ENCODE peak calls at places on chromosomes 3 and 15, in nine cellular contexts. Q, I, L, J, Z, R, X, H and S are unnamed samples.

GRCh38 chr3:24640330-24640877 is 145.8 kb upstream of the THRB start:
- DNase-seq in J (no peak), H (no peak), Z (no peak), X (no peak), I (no peak), Q (no peak), L (no peak), R (no peak), S (no peak)

GRCh38 chr15:90903733-90904536 is 833 bp downstream of the MAN2A2 start:
- DNase-seq in R (no peak), Q (no peak), Z (no peak), L (no peak), H (peak), X (no peak), J (no peak), I (no peak), S (no peak)

GRCh38 chr15:93048759-93049161 is 40.3 kb downstream of the RGMA start:
- DNase-seq in J (no peak), Z (no peak), L (no peak), Q (no peak), X (no peak), I (no peak), H (no peak), R (no peak), S (no peak)

GRCh38 chr3:57512174-57512573 is 32.0 kb downstream of the DNAH12 start:
- DNase-seq in I (no peak), Q (no peak), X (no peak), R (no peak), Z (no peak), H (no peak), L (no peak), J (no peak), S (no peak)

GRCh38 chr3:171261487-171261886 is 198.7 kb downstream of the TNIK start:
- DNase-seq in J (no peak), Q (no peak), X (no peak), L (no peak), Z (no peak), H (no peak), I (no peak), R (no peak), S (no peak)

GRCh38 chr3:148191966-148192365 is 505.7 kb upstream of the AGTR1 start:
- DNase-seq in X (no peak), H (no peak), I (no peak), R (no peak), Q (no peak), J (no peak), Z (no peak), L (no peak), S (no peak)

GRCh38 chr15:96340611-96341464 is 10.3 kb downstream of the NR2F2 start:
- DNase-seq in Q (no peak), H (no peak), R (no peak), Z (no peak), J (no peak), L (no peak), X (no peak), I (peak), S (no peak)

GRCh38 chr3:133938770-133939495 is 43.3 kb upstream of the RAB6B start:
- DNase-seq in H (no peak), L (no peak), X (no peak), Q (no peak), R (no peak), J (no peak), I (peak), Z (peak), S (no peak)

GRCh38 chr15:84970832-84971231 is 10.8 kb upstream of the PDE8A start:
- DNase-seq in X (no peak), J (no peak), Q (no peak), H (no peak), L (no peak), I (no peak), R (no peak), Z (no peak), S (no peak)

GRCh38 chr3:178968996-178969700 is 102.5 kb downstream of the ZMAT3 start:
- DNase-seq in Z (no peak), Q (no peak), X (no peak), J (no peak), I (no peak), R (no peak), L (no peak), H (no peak), S (no peak)

GRCh38 chr3:47761046-47761445 is 20.6 kb downstream of the SMARCC1 start:
- DNase-seq in H (no peak), J (no peak), L (no peak), X (no peak), Z (no peak), I (no peak), Q (no peak), R (no peak), S (no peak)

GRCh38 chr3:188792788-188793187 is 379.0 kb upstream of the TPRG1 start:
- DNase-seq in I (peak), H (no peak), Z (no peak), L (no peak), X (no peak), J (no peak), R (no peak), Q (no peak), S (no peak)

GRCh38 chr15:51367322-51367976 is 26.0 kb downstream of the GLDN start:
- DNase-seq in Z (no peak), Q (no peak), J (no peak), R (no peak), L (no peak), X (no peak), I (no peak), H (no peak), S (no peak)

GRCh38 chr3:58609990-58610389 is 32.8 kb upstream of the FAM107A start:
- DNase-seq in Q (no peak), X (no peak), R (no peak), I (no peak), L (no peak), H (no peak), J (no peak), Z (no peak), S (no peak)

GRCh38 chr15:52218816-52219215 is 27.6 kb upstream of the GNB5 start:
- DNase-seq in L (no peak), I (no peak), X (no peak), Z (no peak), H (no peak), J (no peak), Q (no peak), R (no peak), S (no peak)

GRCh38 chr15:45307230-45307924 is 55.3 kb downstream of the SLC28A2 start:
- DNase-seq in R (no peak), H (no peak), L (no peak), I (no peak), Z (no peak), X (no peak), J (no peak), Q (no peak), S (no peak)

GRCh38 chr15:39936187-39936586 is 2.3 kb downstream of the EIF2AK4 start:
- DNase-seq in J (no peak), L (no peak), H (no peak), R (no peak), X (no peak), I (no peak), Q (no peak), Z (no peak), S (no peak)

GRCh38 chr3:197525706-197526105 is 30.1 kb downstream of the BDH1 start:
- DNase-seq in Z (no peak), R (no peak), L (no peak), Q (no peak), I (no peak), X (no peak), J (no peak), H (no peak), S (no peak)

GRCh38 chr3:143142354-143142753 is 22.8 kb downstream of the CHST2 start:
- DNase-seq in I (no peak), L (no peak), Z (no peak), H (no peak), X (no peak), Q (no peak), R (no peak), J (no peak), S (no peak)

GRCh38 chr3:9179826-9180763 is 69.4 kb downstream of the SRGAP3 start:
- DNase-seq in X (no peak), I (no peak), L (no peak), Q (no peak), R (no peak), Z (no peak), H (peak), J (no peak), S (no peak)

GRCh38 chr15:77739591-77740378 is 107.1 kb upstream of the LINGO1 start:
- DNase-seq in H (no peak), J (no peak), I (no peak), Z (no peak), L (no peak), Q (no peak), R (no peak), X (no peak), S (peak)

GRCh38 chr3:125613204-125613603 is 17.9 kb upstream of the OSBPL11 start:
- DNase-seq in J (no peak), R (no peak), Q (no peak), H (no peak), I (no peak), Z (no peak), L (no peak), X (no peak), S (no peak)

GRCh38 chr3:105367063-105367405 is 325 bp downstream of the ALCAM start:
- DNase-seq in Q (peak), H (peak), X (no peak), L (peak), J (peak), I (peak), Z (peak), R (no peak), S (no peak)

GRCh38 chr3:42023380-42023779 is 61.5 kb upstream of the ULK4 start:
- DNase-seq in H (peak), Z (no peak), R (no peak), I (no peak), Q (no peak), J (no peak), X (no peak), L (no peak), S (no peak)

GRCh38 chr3:128878011-128878457 is 1.4 kb upstream of the ACAD9 start:
- DNase-seq in I (no peak), Q (no peak), L (no peak), R (no peak), H (no peak), J (no peak), Z (no peak), X (no peak), S (no peak)

GRCh38 chr3:45043715-45044299 is 17.7 kb downstream of the CLEC3B start:
- DNase-seq in Q (no peak), J (no peak), X (no peak), H (no peak), Z (no peak), R (peak), I (no peak), L (no peak), S (no peak)

GRCh38 chr3:131526801-131527347 is 24.1 kb upstream of the MRPL3 start:
- DNase-seq in H (peak), J (no peak), I (peak), X (no peak), L (no peak), Z (peak), R (no peak), Q (no peak), S (peak)

GRCh38 chr3:52028572-52028971 is 27.8 kb downstream of the DUSP7 start:
- DNase-seq in J (no peak), R (no peak), H (no peak), L (no peak), Z (peak), I (peak), Q (no peak), X (no peak), S (no peak)

GRCh38 chr15:42071717-42072116 is 22.6 kb downstream of the PLA2G4D start:
- DNase-seq in Q (no peak), L (no peak), J (no peak), X (no peak), H (no peak), I (no peak), R (no peak), Z (no peak), S (no peak)

GRCh38 chr15:85755942-85756341 is 38.8 kb downstream of the KLHL25 start:
- DNase-seq in H (no peak), I (peak), J (no peak), Q (no peak), X (no peak), R (no peak), L (no peak), Z (no peak), S (no peak)

GRCh38 chr3:162865466-162865865 is 1368.9 kb downstream of the OTOL1 start:
- DNase-seq in H (no peak), J (no peak), L (no peak), Q (no peak), R (no peak), Z (no peak), I (no peak), X (no peak), S (no peak)

GRCh38 chr3:194082596-194083220 is 53.2 kb upstream of the HES1 start:
- DNase-seq in I (peak), X (no peak), L (no peak), Q (no peak), Z (no peak), H (no peak), J (no peak), R (no peak), S (no peak)

GRCh38 chr15:90836296-90836871 is 32.0 kb upstream of the FURIN start:
- DNase-seq in L (no peak), X (no peak), Q (no peak), Z (no peak), J (no peak), I (no peak), H (no peak), R (no peak), S (no peak)

GRCh38 chr3:15161113-15161512 is 44.9 kb upstream of the CAPN7 start:
- DNase-seq in H (no peak), X (no peak), L (no peak), J (no peak), Q (no peak), Z (no peak), I (no peak), R (no peak), S (no peak)